ENCODE peak calls at places on chromosomes 1 and 21, in nine cellular contexts. T is cardiac muscle cell, R is Peyer's patch, H is colonic mucosa, X is mammary epithelial cell, N is tibial nerve, P is GM12878, A is GM23338, U is testis. V is an unnamed sample.
A peak's percentile ranks its signal among the peaks of the same experiment; 100 is the strongest.

GRCh38 chr1:230915079-230915478 is 46.8 kb upstream of the C1orf198 start:
- DNase-seq in T (no peak), R (no peak), H (no peak), X (peak; percentile 46), N (no peak), P (no peak), A (no peak), U (no peak), V (no peak)

GRCh38 chr1:223670458-223671159 is 5.1 kb upstream of the CAPN8 start:
- DNase-seq in T (peak; percentile 56), R (no peak), H (peak; percentile 57), X (peak; percentile 57), N (no peak), P (no peak), A (peak; percentile 87), U (peak; percentile 63), V (no peak)

GRCh38 chr1:5220421-5220820 is 566.0 kb downstream of the AJAP1 start:
- DNase-seq in T (no peak), R (no peak), H (no peak), X (no peak), N (no peak), P (no peak), A (no peak), U (no peak), V (no peak)

GRCh38 chr1:65921461-65921860 is 128.8 kb downstream of the PDE4B start:
- DNase-seq in T (no peak), R (no peak), H (no peak), X (no peak), N (no peak), P (no peak), A (no peak), U (no peak), V (no peak)

GRCh38 chr1:161994153-161994814 is 29.4 kb downstream of the OLFML2B start:
- DNase-seq in T (peak; percentile 73), R (no peak), H (no peak), X (no peak), N (no peak), P (no peak), A (no peak), U (peak; percentile 64), V (no peak)

GRCh38 chr1:212315907-212316306 is 30.7 kb downstream of the PPP2R5A start:
- DNase-seq in T (peak; percentile 38), R (no peak), H (peak; percentile 25), X (peak; percentile 34), N (no peak), P (no peak), A (peak; percentile 78), U (no peak), V (no peak)

GRCh38 chr1:24743404-24744211 is 1.6 kb upstream of the CLIC4 start:
- DNase-seq in T (peak; percentile 87), R (no peak), H (no peak), X (peak; percentile 83), N (no peak), P (no peak), A (peak; percentile 57), U (no peak), V (no peak)

GRCh38 chr21:33268736-33269441 is 2.7 kb downstream of the IL10RB start:
- DNase-seq in T (no peak), R (peak; percentile 74), H (peak; percentile 97), X (peak; percentile 91), N (no peak), P (peak; percentile 96), A (no peak), U (no peak), V (peak; percentile 26)

GRCh38 chr1:244163861-244164562 is 112.9 kb downstream of the ZBTB18 start:
- DNase-seq in T (peak; percentile 97), R (no peak), H (no peak), X (peak; percentile 88), N (peak; percentile 14), P (no peak), A (peak; percentile 84), U (no peak), V (no peak)

GRCh38 chr1:109762821-109763645 is 690 bp downstream of the EPS8L3 start:
- DNase-seq in T (peak; percentile 86), R (peak; percentile 9), H (peak; percentile 66), X (peak; percentile 21), N (no peak), P (no peak), A (no peak), U (peak; percentile 14), V (no peak)

GRCh38 chr21:38341546-38342012 is 84.8 kb downstream of the KCNJ15 start:
- DNase-seq in T (no peak), R (no peak), H (no peak), X (no peak), N (no peak), P (no peak), A (no peak), U (no peak), V (no peak)

GRCh38 chr1:159076753-159077656 is at the start of gene AIM2:
- DNase-seq in T (no peak), R (peak; percentile 78), H (peak; percentile 58), X (no peak), N (no peak), P (peak; percentile 97), A (no peak), U (no peak), V (peak; percentile 58)

GRCh38 chr1:228378453-228379164 is 28.0 kb downstream of the TRIM11 start:
- DNase-seq in T (peak; percentile 93), R (peak; percentile 20), H (peak; percentile 68), X (peak; percentile 42), N (peak; percentile 48), P (no peak), A (peak; percentile 95), U (peak; percentile 81), V (peak; percentile 66)

GRCh38 chr1:179143332-179143731 is 61.5 kb downstream of the TOR3A start:
- DNase-seq in T (peak; percentile 92), R (no peak), H (no peak), X (peak; percentile 88), N (no peak), P (no peak), A (no peak), U (no peak), V (no peak)

GRCh38 chr1:150429805-150430204 is 57.4 kb upstream of the TARS2 start:
- DNase-seq in T (peak; percentile 40), R (no peak), H (no peak), X (peak; percentile 2), N (no peak), P (no peak), A (peak; percentile 48), U (no peak), V (no peak)
- TF ChIP-seq CTCF in T (peak; percentile 33), R (peak; percentile 44), H (no peak), X (no peak), N (peak; percentile 6), P (peak; percentile 19), A (peak; percentile 48), U (no peak), V (peak; percentile 54)

DNA sequence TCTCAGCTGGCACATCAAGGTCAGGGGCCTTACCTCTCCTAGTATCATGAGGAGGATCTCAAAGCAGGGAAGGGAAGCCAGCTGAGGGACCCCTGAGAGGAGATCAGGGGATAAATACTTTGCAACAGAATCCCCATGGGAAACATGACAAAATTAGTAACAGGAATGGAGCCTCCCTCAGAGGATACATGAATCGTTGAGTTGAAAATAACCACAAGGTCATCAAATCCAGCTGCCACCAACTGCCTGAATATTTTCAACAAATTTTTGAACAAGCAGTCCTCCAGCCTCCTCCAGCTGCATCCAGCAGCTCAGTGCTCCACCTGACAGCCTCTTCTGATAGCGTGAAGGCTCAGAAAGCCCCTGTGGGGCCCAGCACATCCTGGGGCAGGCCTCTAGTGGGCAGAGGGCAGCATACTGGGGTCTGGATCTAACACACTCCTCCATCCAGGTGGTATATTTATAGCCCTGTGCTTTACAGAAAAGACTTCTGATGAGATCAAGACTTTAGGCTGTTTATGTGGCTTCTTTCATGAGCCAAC is 404.3 kb downstream of the NTNG1 start:
- DNase-seq in T (no peak), R (no peak), H (no peak), X (no peak), N (no peak), P (no peak), A (no peak), U (no peak), V (no peak)
- H3K27ac ChIP-seq in T (no peak overlapping the region), R (no peak overlapping the region), H (no peak overlapping the region), X (no peak overlapping the region), N (no peak overlapping the region), P (no peak overlapping the region), A (no peak overlapping the region), U (no peak overlapping the region), V (no peak overlapping the region)

DNA sequence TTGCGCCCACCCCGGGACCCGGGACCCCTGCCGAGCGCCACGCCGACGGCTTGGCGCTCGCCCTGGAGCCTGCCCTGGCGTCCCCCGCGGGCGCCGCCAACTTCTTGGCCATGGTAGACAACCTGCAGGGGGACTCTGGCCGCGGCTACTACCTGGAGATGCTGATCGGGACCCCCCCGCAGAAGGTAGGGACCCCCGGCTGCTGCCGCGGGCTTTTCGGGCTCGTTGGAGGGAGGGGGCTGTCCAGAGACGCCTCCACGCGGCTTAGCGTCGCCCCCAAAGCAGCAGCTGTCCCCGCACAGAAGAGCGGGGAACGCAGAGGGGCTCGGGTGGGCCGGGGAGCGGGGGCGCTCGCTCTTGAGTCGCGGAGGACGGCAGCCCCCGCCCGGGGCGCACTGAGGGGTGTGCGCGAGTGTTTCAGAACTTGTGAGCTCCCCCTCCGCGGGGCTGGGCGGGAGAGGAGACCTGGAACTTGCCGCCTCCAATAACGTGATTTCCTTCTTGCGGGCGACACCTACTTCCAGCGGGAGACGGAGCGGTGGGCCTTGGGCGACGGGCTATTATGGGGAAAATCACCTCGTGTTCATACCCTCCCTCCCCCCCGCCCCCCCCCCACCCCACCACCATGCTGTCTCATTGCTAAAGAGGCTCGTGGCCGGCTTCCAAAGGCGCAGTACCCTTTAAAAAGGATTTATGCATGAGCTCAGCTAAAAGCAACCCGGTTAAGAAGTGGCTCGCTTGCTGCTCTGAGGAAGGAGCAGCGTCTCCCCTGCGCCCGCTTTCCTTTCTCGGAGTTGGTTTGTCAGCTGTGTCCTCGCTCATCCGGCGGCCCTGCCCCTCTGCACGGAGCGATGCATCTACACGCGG is 664 bp downstream of the BACE2 start:
- DNase-seq in T (peak; percentile 75), R (peak; percentile 43), H (peak; percentile 67), X (peak; percentile 53), N (peak; percentile 60), P (no peak), A (peak; percentile 65), U (peak; percentile 68), V (no peak)
- H3K27me3 ChIP-seq in T (peaks cover 50% of the 10 kb centered on the region), R (no peaks in the 10 kb centered on the region), H (no peaks in the 10 kb centered on the region), X (no peaks in the 10 kb centered on the region), N (no peaks in the 10 kb centered on the region), P (peaks cover 7% of the 10 kb centered on the region), A (peaks cover 51% of the 10 kb centered on the region), U (no peaks in the 10 kb centered on the region), V (peaks cover 34% of the 10 kb centered on the region)

GRCh38 chr21:27158967-27159366 is 192.1 kb upstream of the ADAMTS5 start:
- DNase-seq in T (no peak), R (no peak), H (no peak), X (no peak), N (no peak), P (no peak), A (no peak), U (no peak), V (no peak)

GRCh38 chr21:27155130-27155500 is 188.2 kb upstream of the ADAMTS5 start:
- DNase-seq in T (no peak), R (no peak), H (no peak), X (no peak), N (no peak), P (no peak), A (no peak), U (no peak), V (no peak)

GRCh38 chr21:27156666-27157065 is 189.8 kb upstream of the ADAMTS5 start:
- DNase-seq in T (no peak), R (no peak), H (no peak), X (no peak), N (no peak), P (no peak), A (no peak), U (no peak), V (no peak)

GRCh38 chr21:27154451-27155129 is 187.7 kb upstream of the ADAMTS5 start:
- DNase-seq in T (peak; percentile 80), R (no peak), H (no peak), X (no peak), N (no peak), P (no peak), A (no peak), U (no peak), V (no peak)

GRCh38 chr21:27157097-27157496 is 190.2 kb upstream of the ADAMTS5 start:
- DNase-seq in T (no peak), R (no peak), H (no peak), X (no peak), N (no peak), P (no peak), A (no peak), U (no peak), V (no peak)
- TF ChIP-seq CTCF in T (no peak), R (no peak), H (no peak), X (no peak), N (no peak), P (no peak), A (no peak), U (no peak), V (no peak)